ENCODE peak calls at places on chromosomes 1 and 21, in four cellular contexts. U, N, H and I are unnamed samples.

GRCh38 chr1:218496561-218496960 is 151.4 kb downstream of the TGFB2 start:
- DNase-seq in U (no peak), N (no peak), H (no peak), I (no peak)

GRCh38 chr1:42369471-42369870 is 11.1 kb upstream of the RIMKLA start:
- DNase-seq in U (no peak), N (no peak), H (no peak), I (no peak)

GRCh38 chr1:18240906-18241305 is 133.3 kb downstream of the IGSF21 start:
- DNase-seq in U (no peak), N (no peak), H (no peak), I (no peak)

GRCh38 chr1:51329443-51330325 is 678 bp downstream of the TTC39A start:
- DNase-seq in U (no peak), N (no peak), H (no peak), I (no peak)

GRCh38 chr1:222994506-222995229 is 148.4 kb downstream of the TLR5 start:
- DNase-seq in U (no peak), N (no peak), H (no peak), I (no peak)

GRCh38 chr21:32412998-32413504 is 545 bp downstream of the EVA1C start:
- DNase-seq in U (no peak), N (no peak), H (no peak), I (no peak)

GRCh38 chr1:7686301-7686850 is 84.7 kb upstream of the VAMP3 start:
- DNase-seq in U (no peak), N (no peak), H (no peak), I (no peak)

GRCh38 chr1:218990019-218990418 is 183.7 kb upstream of the LYPLAL1 start:
- DNase-seq in U (no peak), N (no peak), H (no peak), I (no peak)

GRCh38 chr1:112267929-112268328 is 128.1 kb upstream of the CTTNBP2NL start:
- DNase-seq in U (no peak), N (no peak), H (no peak), I (no peak)

GRCh38 chr1:88117597-88117996 is 566.5 kb upstream of the PKN2 start:
- DNase-seq in U (no peak), N (no peak), H (no peak), I (no peak)

GRCh38 chr1:57725318-57725717 is 301.5 kb upstream of the DAB1 start:
- DNase-seq in U (no peak), N (no peak), H (no peak), I (no peak)

GRCh38 chr1:183272390-183272801 is 86.3 kb downstream of the LAMC2 start:
- DNase-seq in U (no peak), N (no peak), H (no peak), I (no peak)

GRCh38 chr1:203296456-203297073 is 8.8 kb upstream of the BTG2 start:
- DNase-seq in U (no peak), N (no peak), H (no peak), I (no peak)

GRCh38 chr1:109792056-109792831 is 28.5 kb upstream of the EPS8L3 start:
- DNase-seq in U (no peak), N (peak; percentile 80), H (no peak), I (no peak)

GRCh38 chr1:161168906-161169305 is 2.7 kb downstream of the PPOX start:
- DNase-seq in U (no peak), N (no peak), H (no peak), I (no peak)

GRCh38 chr1:212728606-212729005 is 29.0 kb upstream of the BATF3 start:
- DNase-seq in U (no peak), N (no peak), H (no peak), I (no peak)

GRCh38 chr1:41485605-41486004 is 1.1 kb upstream of the EDN2 start:
- DNase-seq in U (no peak), N (peak; percentile 33), H (no peak), I (no peak)

GRCh38 chr1:198523183-198523942 is 17.1 kb downstream of the ATP6V1G3 start:
- DNase-seq in U (no peak), N (no peak), H (no peak), I (no peak)

GRCh38 chr1:6126521-6127067 is 53.5 kb downstream of the CHD5 start:
- DNase-seq in U (no peak), N (no peak), H (no peak), I (no peak)

GRCh38 chr1:151942882-151943281 is 33.6 kb upstream of the THEM4 start:
- DNase-seq in U (no peak), N (no peak), H (no peak), I (no peak)

GRCh38 chr1:30322859-30323257 is 400.5 kb downstream of the MATN1 start:
- DNase-seq in U (no peak), N (no peak), H (no peak), I (no peak)

GRCh38 chr1:59006309-59006698 is 222.5 kb upstream of the JUN start:
- DNase-seq in U (no peak), N (no peak), H (no peak), I (no peak)

GRCh38 chr1:216904457-216904856 is 181.2 kb upstream of the ESRRG start:
- DNase-seq in U (no peak), N (no peak), H (no peak), I (no peak)

GRCh38 chr1:31669433-31669785 is 24.7 kb upstream of the PEF1 start:
- DNase-seq in U (no peak), N (no peak), H (no peak), I (no peak)

GRCh38 chr1:159779403-159779851 is 1.3 kb upstream of the DUSP23 start:
- DNase-seq in U (no peak), N (no peak), H (no peak), I (no peak)

GRCh38 chr21:37368536-37369279 is 2.1 kb downstream of the DYRK1A start:
- DNase-seq in U (no peak), N (no peak), H (no peak), I (no peak)

GRCh38 chr1:89085781-89086180 is 20.8 kb upstream of the GBP1 start:
- DNase-seq in U (no peak), N (peak; percentile 49), H (no peak), I (no peak)

GRCh38 chr1:21871943-21872342 is 59.9 kb downstream of the LDLRAD2 start:
- DNase-seq in U (no peak), N (no peak), H (no peak), I (no peak)

GRCh38 chr1:31705080-31705866 is 1.5 kb upstream of the COL16A1 start:
- DNase-seq in U (peak; percentile 84), N (peak; percentile 94), H (no peak), I (peak; percentile 34)

GRCh38 chr1:53734650-53735211 is 4.2 kb downstream of the GLIS1 start:
- DNase-seq in U (no peak), N (no peak), H (no peak), I (no peak)

GRCh38 chr1:246066553-246066952 is 440.5 kb downstream of the SMYD3 start:
- DNase-seq in U (no peak), N (no peak), H (no peak), I (no peak)

GRCh38 chr1:190494451-190494850 is 16.8 kb upstream of the BRINP3 start:
- DNase-seq in U (no peak), N (no peak), H (no peak), I (no peak)

GRCh38 chr1:181608951-181609350 is 125.6 kb downstream of the CACNA1E start:
- DNase-seq in U (no peak), N (no peak), H (no peak), I (no peak)

GRCh38 chr1:160993544-160993943 is 27.4 kb downstream of the F11R start:
- DNase-seq in U (no peak), N (no peak), H (no peak), I (peak; percentile 21)

GRCh38 chr1:109906160-109906838 is 4.3 kb upstream of the CSF1 start:
- DNase-seq in U (peak; percentile 72), N (no peak), H (peak; percentile 61), I (peak; percentile 35)

GRCh38 chr1:1185101-1185765 is 11.6 kb downstream of the TTLL10 start:
- DNase-seq in U (no peak), N (peak; percentile 73), H (no peak), I (no peak)

GRCh38 chr1:1181938-1182410 is 8.3 kb downstream of the TTLL10 start:
- DNase-seq in U (no peak), N (no peak), H (no peak), I (no peak)

GRCh38 chr1:1182491-1183220 is 9.0 kb downstream of the TTLL10 start:
- DNase-seq in U (no peak), N (no peak), H (no peak), I (no peak)

GRCh38 chr1:1183221-1183747 is 9.6 kb downstream of the TTLL10 start:
- DNase-seq in U (no peak), N (no peak), H (no peak), I (no peak)

DNA sequence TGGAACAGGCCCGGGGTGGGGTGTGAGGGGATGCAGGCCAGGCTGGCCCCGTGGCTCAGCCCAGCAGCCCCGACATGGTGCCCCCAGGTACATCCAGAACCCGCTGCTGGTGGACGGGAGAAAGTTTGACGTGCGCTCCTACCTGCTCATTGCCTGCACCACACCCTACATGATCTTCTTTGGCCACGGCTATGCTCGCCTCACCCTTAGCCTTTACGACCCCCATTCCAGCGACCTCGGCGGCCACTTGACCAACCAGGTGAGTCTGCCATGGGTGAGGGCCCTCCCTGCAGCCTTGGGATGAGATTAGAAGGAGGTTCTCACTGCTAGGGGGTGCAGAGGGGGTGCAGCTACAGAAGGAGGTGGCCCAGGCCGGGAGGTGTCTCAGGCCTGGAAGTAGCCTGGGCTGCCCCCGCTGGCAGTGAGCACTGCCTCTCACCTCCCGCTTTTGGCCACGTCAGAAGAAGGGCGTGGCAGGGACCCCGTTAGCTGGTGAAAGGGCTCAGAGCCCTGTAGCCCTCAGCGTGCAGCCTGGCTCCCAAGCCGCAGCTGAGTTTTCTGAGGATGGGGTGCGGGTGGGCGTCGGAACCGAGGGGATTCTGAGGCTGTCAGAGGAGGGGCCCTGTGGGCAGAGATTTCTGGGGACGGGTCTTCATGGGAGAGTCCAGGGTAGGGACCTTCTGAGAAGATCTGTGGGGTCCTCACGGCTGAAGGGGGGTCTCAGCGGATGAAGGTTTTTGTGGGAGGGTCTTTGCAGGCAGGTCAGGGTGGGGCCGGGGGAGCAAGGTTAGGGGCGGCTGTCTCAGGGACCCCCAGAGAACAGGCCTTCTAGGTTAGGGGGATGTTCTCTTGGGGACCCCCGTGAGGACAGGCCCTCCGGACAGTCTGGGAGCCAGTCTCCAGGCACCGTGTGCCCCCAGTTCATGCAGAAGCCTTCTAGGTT is 10.4 kb downstream of the TTLL10 start:
- DNase-seq in U (no peak), N (peak; percentile 56), H (no peak), I (no peak)
- TF ChIP-seq SPI1 in U (no peak), N (no peak), H (no peak), I (no peak)

GRCh38 chr1:116322752-116323405 is 50.2 kb upstream of the ATP1A1 start:
- DNase-seq in U (no peak), N (no peak), H (no peak), I (no peak)
- TF ChIP-seq POLR2AphosphoS5 in U (no peak), N (no peak), H (no peak), I (no peak)

GRCh38 chr21:39712976-39713375 is 32.0 kb upstream of the IGSF5 start:
- DNase-seq in U (no peak), N (peak; percentile 18), H (no peak), I (no peak)
- TF ChIP-seq SPI1 in U (no peak), N (no peak), H (no peak), I (no peak)

DNA sequence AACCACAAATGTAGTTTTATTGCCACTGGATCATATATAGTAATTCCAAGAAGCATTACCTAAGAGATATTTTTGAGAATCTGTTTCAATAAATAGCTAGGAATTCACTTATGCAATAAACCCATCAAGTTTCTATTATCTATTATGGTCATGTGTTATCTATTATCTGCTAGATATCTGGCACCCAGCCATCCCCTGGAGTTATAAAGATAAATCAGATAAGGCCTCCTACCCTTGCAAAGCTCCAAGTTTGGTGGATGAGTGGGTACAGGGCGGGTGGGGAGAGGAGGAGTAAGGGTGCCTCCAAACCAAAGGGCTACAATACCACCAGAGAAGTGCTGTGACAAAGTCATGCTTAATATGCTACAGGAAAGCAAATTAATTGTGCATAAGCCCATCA is 10.3 kb upstream of the VWA5B1 start:
- DNase-seq in U (no peak), N (no peak), H (no peak), I (no peak)
- TF ChIP-seq POLR2AphosphoS5 in U (no peak), N (no peak), H (no peak), I (no peak)